ENCODE peak calls at places on chromosomes 11 and 22, in six cellular contexts. R is body of pancreas, H is BJ, Z is kidney epithelial cell, I is astrocyte of the spinal cord, M is heart left ventricle. U is an unnamed sample.

GRCh38 chr11:62726156-62727006 is 876 bp downstream of the HNRNPUL2 start:
- DNase-seq in R (peak), H (no peak), Z (no peak), I (no peak), M (no peak), U (no peak)

GRCh38 chr11:108617055-108617454 is 23.5 kb upstream of the EXPH5 start:
- DNase-seq in R (no peak), H (no peak), Z (no peak), I (no peak), M (no peak), U (no peak)

GRCh38 chr11:1220941-1221721 is 1.7 kb upstream of the MUC5B start:
- DNase-seq in R (no peak), H (no peak), Z (no peak), I (no peak), M (peak), U (no peak)

GRCh38 chr22:35318346-35319215 is 18.9 kb downstream of the TOM1 start:
- DNase-seq in R (no peak), H (no peak), Z (no peak), I (no peak), M (no peak), U (no peak)

GRCh38 chr11:105151936-105152554 is 12.5 kb upstream of the CARD18 start:
- DNase-seq in R (no peak), H (peak), Z (no peak), I (peak), M (no peak), U (no peak)

GRCh38 chr11:59878482-59878881 is at the start of gene OOSP3:
- DNase-seq in R (no peak), H (no peak), Z (no peak), I (no peak), M (no peak), U (no peak)

GRCh38 chr11:130611791-130612251 is 163.4 kb downstream of the ADAMTS15 start:
- DNase-seq in R (no peak), H (peak), Z (no peak), I (peak), M (no peak), U (no peak)

GRCh38 chr22:49838771-49839717 is 11.4 kb upstream of the BRD1 start:
- DNase-seq in R (no peak), H (no peak), Z (no peak), I (peak), M (peak), U (peak)

GRCh38 chr11:93067881-93068390 is 98.5 kb downstream of the MTNR1B start:
- DNase-seq in R (no peak), H (no peak), Z (no peak), I (no peak), M (no peak), U (no peak)

GRCh38 chr22:39174498-39175120 is 22.1 kb upstream of the CBX7 start:
- DNase-seq in R (peak), H (peak), Z (peak), I (peak), M (peak), U (peak)

GRCh38 chr11:91932151-91932821 is 292.3 kb upstream of the FAT3 start:
- DNase-seq in R (no peak), H (peak), Z (peak), I (peak), M (no peak), U (no peak)

GRCh38 chr11:101133190-101133589 is 3.6 kb upstream of the PGR start:
- DNase-seq in R (no peak), H (no peak), Z (no peak), I (no peak), M (no peak), U (no peak)

GRCh38 chr11:74683279-74683871 is 47.9 kb downstream of the CHRDL2 start:
- DNase-seq in R (no peak), H (no peak), Z (no peak), I (no peak), M (no peak), U (no peak)

GRCh38 chr11:84780689-84781293 is 846.4 kb downstream of the DLG2 start:
- DNase-seq in R (no peak), H (no peak), Z (no peak), I (peak), M (no peak), U (no peak)

GRCh38 chr11:65590240-65590738 is 5.3 kb downstream of the KCNK7 start:
- DNase-seq in R (no peak), H (no peak), Z (no peak), I (no peak), M (no peak), U (no peak)

GRCh38 chr22:44729391-44730012 is 22.9 kb upstream of the ARHGAP8 start:
- DNase-seq in R (no peak), H (peak), Z (no peak), I (peak), M (peak), U (no peak)

GRCh38 chr11:76785513-76785912 is 2.4 kb downstream of the TSKU start:
- DNase-seq in R (no peak), H (no peak), Z (no peak), I (no peak), M (no peak), U (no peak)

GRCh38 chr22:28231423-28231822 is 312.4 kb upstream of the PITPNB start:
- DNase-seq in R (no peak), H (no peak), Z (peak), I (peak), M (no peak), U (no peak)

GRCh38 chr11:11672101-11672500 is 50.3 kb upstream of the GALNT18 start:
- DNase-seq in R (no peak), H (no peak), Z (no peak), I (no peak), M (no peak), U (no peak)

GRCh38 chr11:107757661-107758060 is 45.8 kb upstream of the SLN start:
- DNase-seq in R (no peak), H (no peak), Z (no peak), I (no peak), M (no peak), U (no peak)

GRCh38 chr11:128022761-128023160 is 564.6 kb downstream of the ETS1 start:
- DNase-seq in R (no peak), H (no peak), Z (no peak), I (no peak), M (no peak), U (no peak)

GRCh38 chr11:88555018-88555828 is 217.7 kb upstream of the CTSC start:
- DNase-seq in R (no peak), H (peak), Z (peak), I (peak), M (no peak), U (no peak)

GRCh38 chr11:2143652-2144548 is 4.7 kb upstream of the IGF2 start:
- DNase-seq in R (no peak), H (no peak), Z (no peak), I (no peak), M (no peak), U (no peak)

GRCh38 chr11:96317985-96318384 is 25.0 kb downstream of the MAML2 start:
- DNase-seq in R (no peak), H (no peak), Z (no peak), I (no peak), M (no peak), U (no peak)

GRCh38 chr22:45516923-45517675 is 14.4 kb downstream of the FBLN1 start:
- DNase-seq in R (no peak), H (no peak), Z (no peak), I (peak), M (no peak), U (no peak)

GRCh38 chr22:20110359-20110985 is 5.4 kb upstream of the RANBP1 start:
- DNase-seq in R (no peak), H (no peak), Z (no peak), I (no peak), M (peak), U (no peak)

GRCh38 chr22:20111689-20112622 is 3.9 kb upstream of the RANBP1 start:
- DNase-seq in R (no peak), H (no peak), Z (no peak), I (no peak), M (peak), U (no peak)

GRCh38 chr22:20112623-20113511 is 3.0 kb upstream of the RANBP1 start:
- DNase-seq in R (no peak), H (no peak), Z (no peak), I (no peak), M (peak), U (no peak)

GRCh38 chr22:20109411-20110358 is 6.2 kb upstream of the RANBP1 start:
- DNase-seq in R (no peak), H (no peak), Z (no peak), I (no peak), M (peak), U (no peak)

DNA sequence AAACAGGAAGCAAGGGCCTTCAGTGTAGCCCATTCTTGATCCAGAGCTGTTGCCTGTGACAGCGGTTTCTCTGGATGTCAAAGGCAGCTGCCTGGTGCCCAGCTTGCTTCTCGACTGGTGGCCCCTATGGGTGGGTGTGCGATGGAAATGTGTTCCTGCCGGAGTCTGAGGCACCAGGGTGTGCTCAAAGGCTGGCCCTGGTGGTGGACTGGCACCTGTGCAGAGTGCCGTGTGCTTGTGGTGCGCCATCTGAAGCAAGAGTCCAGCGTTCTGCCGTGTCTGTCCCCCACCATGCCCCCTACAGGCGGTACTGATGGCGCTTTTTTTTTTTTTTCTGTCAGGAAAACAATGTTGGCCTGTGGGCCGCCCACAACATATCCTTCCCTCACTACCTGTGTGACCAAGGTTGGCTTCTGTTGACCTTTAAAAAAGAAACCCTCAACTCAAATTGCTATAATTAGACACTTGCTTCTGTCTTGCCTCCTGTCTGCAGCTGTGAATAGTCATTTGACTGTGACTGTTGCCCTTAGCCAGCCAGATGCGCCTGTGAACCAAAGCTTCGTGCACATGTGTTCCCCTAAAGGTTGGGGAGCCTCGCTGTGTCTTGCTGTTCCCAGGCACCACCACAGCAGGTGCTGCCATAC is 4.7 kb upstream of the RANBP1 start:
- DNase-seq in R (no peak), H (no peak), Z (no peak), I (peak), M (peak), U (peak)
- TF ChIP-seq CTCF in R (peak), H (peak), Z (peak), I (peak), M (peak), U (peak)

DNA sequence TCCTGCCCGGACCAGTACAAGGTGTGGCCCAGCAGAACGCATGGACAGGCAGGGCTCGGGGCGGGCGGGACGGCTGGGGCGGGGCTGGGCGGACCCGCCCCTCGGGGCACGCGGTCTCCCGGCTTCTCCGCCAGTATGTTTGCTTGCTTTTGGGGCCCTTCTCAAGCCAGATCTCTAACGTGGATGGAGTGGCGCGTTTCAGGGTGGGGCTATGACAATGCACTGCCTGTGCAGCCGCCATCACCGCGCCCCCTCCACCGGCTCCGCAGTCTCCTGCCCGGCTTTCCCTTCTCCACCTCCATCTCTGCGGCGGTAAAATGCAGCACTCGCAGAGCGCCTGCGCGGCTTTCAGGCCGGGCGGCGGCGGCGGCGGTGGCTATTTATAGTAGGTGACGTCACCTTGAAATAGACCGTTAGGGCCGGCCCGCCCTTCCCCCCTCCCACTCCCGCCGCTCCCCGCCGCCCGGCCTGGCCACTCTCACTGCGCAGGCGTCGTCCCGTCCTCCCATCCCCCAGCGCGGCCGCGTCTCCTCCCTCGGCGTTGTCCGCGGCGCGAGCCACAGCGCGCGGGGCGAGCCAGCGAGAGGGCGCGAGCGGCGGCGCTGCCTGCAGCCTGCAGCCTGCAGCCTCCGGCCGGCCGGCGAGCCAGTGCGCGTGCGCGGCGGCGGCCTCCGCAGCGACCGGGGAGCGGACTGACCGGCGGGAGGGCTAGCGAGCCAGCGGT is at the start of gene YWHAH:
- DNase-seq in R (peak), H (peak), Z (peak), I (peak), M (peak), U (peak)
- TF ChIP-seq CTCF in R (no peak), H (no peak), Z (no peak), I (no peak), M (no peak), U (no peak)

DNA sequence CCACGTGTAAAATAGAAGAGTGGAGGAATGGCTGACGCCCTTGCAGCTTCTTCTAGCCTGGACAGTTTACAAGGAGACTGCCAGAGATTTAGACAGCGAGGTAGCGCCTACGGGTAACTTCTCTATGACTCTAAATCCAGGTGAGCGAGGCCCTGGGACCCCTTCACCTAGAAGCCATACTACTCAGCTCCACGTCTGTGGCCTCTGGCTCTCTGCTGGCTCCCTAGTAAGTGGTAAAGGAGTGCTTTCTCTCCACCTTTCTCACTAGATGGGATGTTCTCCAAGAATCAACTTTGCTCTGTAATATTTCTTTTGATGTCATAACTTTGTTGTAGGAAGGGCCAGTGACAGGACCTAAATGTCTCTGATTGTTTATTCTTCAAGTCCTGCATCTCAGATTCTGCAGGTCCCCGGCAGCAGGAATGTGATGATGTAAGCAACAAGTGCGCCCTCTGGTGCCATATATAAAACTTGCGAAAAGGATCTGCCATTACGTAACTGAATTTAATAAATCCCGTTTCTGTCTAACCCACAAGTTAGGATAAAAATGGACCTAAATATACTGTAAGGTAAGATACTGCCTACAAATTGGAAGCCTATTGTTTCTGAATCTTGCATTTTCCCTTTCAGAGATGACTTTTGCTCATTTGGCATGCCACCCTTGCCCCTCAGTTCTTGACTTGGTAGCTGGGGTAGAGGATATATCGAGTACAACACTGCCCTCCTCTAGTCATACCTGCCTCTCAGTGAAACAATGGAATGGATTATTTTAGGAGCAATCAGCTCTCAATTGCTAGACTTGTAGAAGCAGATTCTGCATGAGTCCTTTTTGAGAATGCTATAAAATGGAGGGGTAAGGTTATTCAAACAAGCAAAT is 11.0 kb upstream of the PTPN5 start:
- DNase-seq in R (peak), H (peak), Z (peak), I (peak), M (no peak), U (peak)
- TF ChIP-seq CTCF in R (peak), H (peak), Z (peak), I (peak), M (peak), U (peak)

GRCh38 chr11:3159296-3160190 is 5.6 kb downstream of the OSBPL5 start:
- DNase-seq in R (peak), H (no peak), Z (no peak), I (no peak), M (peak), U (no peak)
- TF ChIP-seq CTCF in R (no peak), H (no peak), Z (no peak), I (no peak), M (no peak), U (no peak)

DNA sequence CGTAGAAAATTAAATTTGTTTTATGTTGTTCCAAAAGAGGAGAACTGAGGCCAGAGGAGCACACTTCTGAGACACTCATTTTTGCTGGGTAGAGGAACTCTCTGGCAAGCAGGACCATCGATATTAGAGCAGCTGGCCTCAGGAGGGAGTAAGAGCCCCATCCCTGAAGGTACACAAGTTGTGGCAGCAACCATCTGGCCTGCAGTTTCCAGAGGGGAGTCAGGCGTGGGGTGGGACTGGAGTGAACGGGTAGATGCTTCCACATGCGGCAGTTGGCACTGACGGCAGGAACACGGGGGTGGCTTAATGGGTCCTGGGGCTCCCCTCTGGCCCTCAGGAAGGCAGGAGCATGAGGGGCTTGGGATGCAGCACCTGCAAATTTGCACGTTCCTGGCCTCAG is 13.2 kb upstream of the SSTR3 start:
- DNase-seq in R (no peak), H (no peak), Z (no peak), I (no peak), M (peak), U (no peak)
- TF ChIP-seq CTCF in R (no peak), H (no peak), Z (no peak), I (peak), M (no peak), U (peak)